ENCODE peak calls at places on chromosomes 12 and 14, in four cellular contexts. Z is progenitor cell of endocrine pancreas, C is T-cell, P is T-helper 17 cell. O is an unnamed sample.
A peak's percentile ranks its signal among the peaks of the same experiment; 100 is the strongest.

GRCh38 chr12:110109037-110109836 is 14.9 kb upstream of the IFT81 start:
- DNase-seq in C (no peak), P (no peak), Z (no peak), O (no peak)

GRCh38 chr14:62745496-62745895 is 299.8 kb downstream of the KCNH5 start:
- DNase-seq in P (no peak), C (no peak), Z (no peak), O (no peak)

GRCh38 chr12:5003025-5003666 is 40.5 kb upstream of the KCNA5 start:
- DNase-seq in P (peak; percentile 18), Z (peak; percentile 79), C (no peak), O (no peak)

GRCh38 chr12:32891956-32892355 is 4.6 kb downstream of the PKP2 start:
- DNase-seq in P (no peak), C (no peak), Z (no peak), O (no peak)

GRCh38 chr14:106308839-106309389 is 782.5 kb downstream of the TMEM121 start:
- DNase-seq in Z (no peak), P (peak; percentile 62), C (peak; percentile 51), O (peak; percentile 58)

GRCh38 chr14:74905595-74906142 is 17.4 kb downstream of the RPS6KL1 start:
- DNase-seq in P (peak; percentile 65), C (peak; percentile 58), Z (peak; percentile 72), O (peak; percentile 67)

GRCh38 chr14:71632440-71632946 is 299.7 kb upstream of the RGS6 start:
- DNase-seq in P (no peak), Z (no peak), C (no peak), O (no peak)

GRCh38 chr14:40252817-40253447 is 820.7 kb upstream of the FBXO33 start:
- DNase-seq in C (no peak), P (no peak), Z (no peak), O (no peak)

GRCh38 chr12:128909653-128910052 is 56.4 kb downstream of the GLT1D1 start:
- DNase-seq in Z (no peak), C (no peak), P (no peak), O (no peak)

GRCh38 chr12:116138380-116138779 is 139.1 kb downstream of the MED13L start:
- DNase-seq in P (no peak), Z (no peak), C (no peak), O (no peak)

GRCh38 chr14:103366741-103367140 is 18.5 kb upstream of the MARK3 start:
- DNase-seq in Z (no peak), P (no peak), C (no peak), O (no peak)

GRCh38 chr14:51410846-51411245 is 170.8 kb downstream of the TMX1 start:
- DNase-seq in P (no peak), Z (no peak), C (no peak), O (no peak)

GRCh38 chr12:111699962-111700361 is 14.1 kb downstream of the ACAD10 start:
- DNase-seq in P (no peak), C (no peak), Z (no peak), O (no peak)

GRCh38 chr12:56840922-56841321 is 77.8 kb downstream of the HSD17B6 start:
- DNase-seq in P (no peak), Z (no peak), C (no peak), O (no peak)

GRCh38 chr14:101796479-101796878 is 35.0 kb downstream of the PPP2R5C start:
- DNase-seq in Z (no peak), C (no peak), P (no peak), O (no peak)

GRCh38 chr12:59973515-59973914 is 377.7 kb downstream of the SLC16A7 start:
- DNase-seq in P (no peak), C (no peak), Z (no peak), O (no peak)

GRCh38 chr14:82009076-82009475 is 475.4 kb upstream of the SEL1L start:
- DNase-seq in C (no peak), Z (no peak), P (no peak), O (no peak)

O was measured in effector memory CD4-positive, alpha-beta T cell.